ENCODE peak calls at places on chromosomes 6 and 20, in ten cellular contexts. B is heart right ventricle, I is neural progenitor cell, L is fibroblast of mammary gland, S is hepatocyte, Z is upper lobe of right lung, Q is AG04450, X is neural crest cell, E is WTC11, M is fibroblast of pulmonary artery. Y is an unnamed sample.

GRCh38 chr6:449057-449430 is 57.5 kb downstream of the IRF4 start:
- DNase-seq in B (no peak), S (no peak), X (no peak), Q (no peak), M (no peak), L (no peak), Z (no peak), E (no peak), I (no peak), Y (no peak)

GRCh38 chr6:153312633-153313032 is 181.6 kb upstream of the RGS17 start:
- DNase-seq in Z (peak), X (peak), I (peak), E (peak), L (peak), S (peak), Q (no peak), M (peak), B (peak), Y (peak)

GRCh38 chr6:163872335-163872734 is 457.8 kb downstream of the QKI start:
- DNase-seq in S (no peak), I (no peak), E (no peak), Q (peak), M (peak), X (no peak), Z (no peak), L (peak), B (no peak), Y (peak)

GRCh38 chr20:16158976-16159286 is 414.3 kb downstream of the KIF16B start:
- DNase-seq in B (no peak), S (no peak), M (no peak), Z (no peak), E (no peak), Q (no peak), L (no peak), X (no peak), I (no peak), Y (no peak)

GRCh38 chr20:36228809-36229208 is 7.5 kb upstream of the AAR2 start:
- DNase-seq in E (no peak), B (no peak), X (no peak), S (no peak), L (no peak), Q (no peak), I (no peak), M (no peak), Z (no peak), Y (no peak)

GRCh38 chr6:126804255-126805064 is 314.0 kb upstream of the RSPO3 start:
- DNase-seq in L (peak), Q (peak), Z (no peak), S (peak), E (no peak), B (no peak), X (peak), M (peak), I (peak), Y (peak)

GRCh38 chr6:155120034-155120433 is 124.9 kb downstream of the TIAM2 start:
- DNase-seq in X (no peak), Z (no peak), B (no peak), I (peak), L (no peak), Q (no peak), S (no peak), E (peak), M (no peak), Y (no peak)

GRCh38 chr20:64035066-64035932 is 683 bp upstream of the C20orf204 start:
- DNase-seq in E (no peak), Z (peak), L (no peak), Q (no peak), X (no peak), B (no peak), M (no peak), I (no peak), S (no peak), Y (no peak)

GRCh38 chr6:96940322-96940721 is 15.8 kb downstream of the KLHL32 start:
- DNase-seq in M (no peak), Z (no peak), E (no peak), B (no peak), L (no peak), I (no peak), Q (no peak), X (no peak), S (no peak), Y (no peak)

GRCh38 chr6:106519460-106520394 is 109.6 kb downstream of the RTN4IP1 start:
- DNase-seq in I (no peak), L (peak), Z (peak), B (peak), X (no peak), Q (peak), E (no peak), M (peak), S (peak), Y (peak)

GRCh38 chr6:108714774-108715414 is 133.3 kb upstream of the ARMC2 start:
- DNase-seq in S (no peak), Z (no peak), B (no peak), M (no peak), E (no peak), X (no peak), L (peak), Q (no peak), I (no peak), Y (no peak)
- TF ChIP-seq CTCF in S (no peak), Z (peak), B (no peak), M (no peak), E (no peak), X (no peak), L (peak), Q (peak), I (no peak), Y (peak)

GRCh38 chr20:14264869-14265268 is 72.5 kb downstream of the FLRT3 start:
- DNase-seq in L (peak), I (no peak), E (no peak), X (no peak), B (no peak), Z (no peak), Q (no peak), S (peak), M (peak), Y (peak)
- TF ChIP-seq CTCF in L (peak), I (peak), E (no peak), X (peak), B (peak), Z (peak), Q (peak), S (peak), M (peak), Y (peak)

GRCh38 chr6:5260661-5261544 is at the start of the genes FARS2 and LYRM4:
- DNase-seq in E (peak), S (peak), Z (peak), B (peak), I (peak), L (peak), Q (peak), X (peak), M (peak), Y (peak)
- TF ChIP-seq CTCF in E (no peak), S (peak), Z (no peak), B (peak), I (peak), L (peak), Q (peak), X (peak), M (no peak), Y (peak)

GRCh38 chr20:13396826-13397225 is 175.8 kb downstream of the ISM1 start:
- DNase-seq in B (no peak), M (no peak), L (no peak), S (no peak), X (no peak), Q (no peak), E (no peak), Z (no peak), I (no peak), Y (no peak)
- TF ChIP-seq CTCF in B (no peak), M (no peak), L (no peak), S (no peak), X (no peak), Q (no peak), E (no peak), Z (no peak), I (no peak), Y (no peak)

DNA sequence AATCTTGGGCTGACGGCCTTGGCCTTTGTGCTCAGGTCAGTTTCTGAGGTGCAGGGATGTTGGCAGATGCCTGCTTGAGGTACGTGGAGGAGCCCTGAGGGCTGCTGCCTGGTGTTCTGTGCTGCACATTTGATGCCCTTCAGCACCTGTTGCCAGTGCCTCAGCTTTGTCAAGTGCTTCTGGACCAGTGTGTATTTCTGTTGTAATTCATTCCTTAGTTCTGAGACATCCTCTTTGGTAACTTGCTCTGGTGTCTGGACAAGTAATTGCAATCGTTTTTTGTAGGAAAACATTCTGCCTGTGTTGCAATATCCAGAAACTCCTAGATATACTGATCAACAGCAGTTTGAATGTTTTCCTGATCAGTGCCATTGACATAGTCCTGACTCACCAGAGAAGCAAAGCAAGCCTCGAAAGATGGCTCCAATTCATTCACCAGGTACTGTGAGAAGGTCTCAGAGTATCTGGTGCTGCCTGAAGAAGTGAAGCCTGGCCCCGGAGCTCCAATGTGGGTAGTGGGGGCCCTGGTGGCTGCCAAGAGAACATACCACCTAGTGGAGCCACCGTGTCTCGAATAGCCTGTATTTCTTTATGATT is 26.7 kb downstream of the ZNF337 start:
- DNase-seq in M (peak), L (peak), X (no peak), I (peak), Z (no peak), E (peak), B (no peak), S (peak), Q (peak), Y (peak)
- TF ChIP-seq CTCF in M (no peak), L (peak), X (peak), I (peak), Z (no peak), E (no peak), B (no peak), S (peak), Q (peak), Y (peak)

DNA sequence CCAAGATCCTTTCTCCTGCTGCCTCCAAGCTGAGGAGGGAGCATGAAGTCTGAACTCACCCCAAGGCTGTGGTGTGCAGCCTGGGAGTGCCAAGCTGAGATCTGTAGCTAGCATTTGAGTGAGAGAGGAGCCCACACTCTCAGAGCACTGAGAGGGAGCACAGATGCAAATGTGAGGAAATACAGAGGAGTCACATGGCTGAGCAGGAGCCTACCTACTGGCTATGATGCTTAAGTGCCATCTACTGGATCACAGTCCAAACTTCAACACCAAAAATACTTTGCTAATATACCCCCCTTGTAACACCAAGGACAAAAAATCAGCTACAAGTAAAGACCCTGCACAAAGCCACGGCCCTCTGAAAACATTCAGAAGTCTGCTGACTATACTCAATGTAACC is 94.4 kb upstream of the IMPG1 start:
- DNase-seq in L (no peak), M (no peak), E (no peak), S (no peak), I (no peak), Q (no peak), Z (no peak), X (no peak), B (no peak), Y (no peak)
- TF ChIP-seq CTCF in L (no peak), M (no peak), E (no peak), S (no peak), I (peak), Q (no peak), Z (no peak), X (no peak), B (no peak), Y (no peak)

GRCh38 chr6:3001773-3002293 is 2.1 kb downstream of the NQO2 start:
- DNase-seq in Z (no peak), I (peak), M (peak), S (peak), L (peak), Q (no peak), B (no peak), E (no peak), X (no peak), Y (no peak)

GRCh38 chr6:2999005-2999620 is 581 bp upstream of the NQO2 start:
- DNase-seq in Q (no peak), I (no peak), E (no peak), L (peak), X (no peak), B (no peak), S (peak), M (peak), Z (no peak), Y (no peak)

GRCh38 chr6:3001146-3001772 is 1.6 kb downstream of the NQO2 start:
- DNase-seq in Z (no peak), E (no peak), Q (no peak), S (no peak), L (no peak), B (no peak), I (no peak), M (no peak), X (no peak), Y (no peak)

GRCh38 chr6:3005077-3005476 is 5.4 kb downstream of the NQO2 start:
- DNase-seq in I (no peak), E (no peak), S (no peak), M (no peak), Z (no peak), Q (no peak), L (no peak), X (no peak), B (no peak), Y (no peak)

DNA sequence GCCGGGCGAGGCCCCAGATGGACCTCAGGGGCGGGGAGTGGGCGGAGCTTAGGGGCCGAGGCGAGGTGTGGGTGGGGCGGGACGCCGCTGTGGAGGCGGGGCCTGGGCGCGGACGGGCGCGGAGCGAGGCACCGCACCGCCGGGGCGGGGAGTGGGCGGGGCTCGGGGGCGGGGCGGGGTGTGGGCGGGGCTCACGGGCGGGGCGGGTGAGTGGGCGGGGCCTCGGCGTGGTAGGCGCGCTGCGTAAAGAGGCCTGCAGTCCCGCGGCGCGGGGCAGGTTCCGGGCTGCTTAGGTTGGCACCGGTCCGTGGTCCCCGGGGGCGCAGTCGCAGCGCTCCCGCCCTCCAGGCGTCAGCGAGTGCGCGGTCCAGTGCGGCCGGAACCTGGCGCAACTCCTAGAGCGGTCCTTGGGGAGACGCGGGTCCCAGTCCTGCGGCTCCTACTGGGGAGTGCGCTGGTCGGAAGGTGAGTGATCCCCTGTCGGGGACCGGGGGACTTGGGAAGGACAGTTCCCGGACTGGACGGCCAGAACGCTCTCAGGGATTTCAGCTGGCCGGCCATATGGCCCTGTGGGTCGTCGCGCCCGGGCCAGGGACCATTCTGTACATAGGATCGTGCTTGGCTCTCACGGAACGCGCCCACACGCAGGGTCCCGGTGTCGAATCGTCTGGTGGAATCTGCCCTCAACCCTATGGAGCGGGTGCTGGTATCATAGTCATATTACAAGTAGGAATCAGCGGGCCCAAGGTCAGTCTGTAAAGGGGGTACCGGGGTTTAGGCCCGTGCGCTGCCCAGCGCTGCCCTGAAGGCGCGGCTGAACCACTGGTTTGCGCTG is at the start of gene NQO2:
- DNase-seq in E (peak), S (peak), I (peak), B (peak), Q (peak), X (peak), L (peak), Z (peak), M (peak), Y (no peak)
- TF ChIP-seq CTCF in E (no peak), S (no peak), I (no peak), B (no peak), Q (no peak), X (no peak), L (no peak), Z (no peak), M (no peak), Y (no peak)

DNA sequence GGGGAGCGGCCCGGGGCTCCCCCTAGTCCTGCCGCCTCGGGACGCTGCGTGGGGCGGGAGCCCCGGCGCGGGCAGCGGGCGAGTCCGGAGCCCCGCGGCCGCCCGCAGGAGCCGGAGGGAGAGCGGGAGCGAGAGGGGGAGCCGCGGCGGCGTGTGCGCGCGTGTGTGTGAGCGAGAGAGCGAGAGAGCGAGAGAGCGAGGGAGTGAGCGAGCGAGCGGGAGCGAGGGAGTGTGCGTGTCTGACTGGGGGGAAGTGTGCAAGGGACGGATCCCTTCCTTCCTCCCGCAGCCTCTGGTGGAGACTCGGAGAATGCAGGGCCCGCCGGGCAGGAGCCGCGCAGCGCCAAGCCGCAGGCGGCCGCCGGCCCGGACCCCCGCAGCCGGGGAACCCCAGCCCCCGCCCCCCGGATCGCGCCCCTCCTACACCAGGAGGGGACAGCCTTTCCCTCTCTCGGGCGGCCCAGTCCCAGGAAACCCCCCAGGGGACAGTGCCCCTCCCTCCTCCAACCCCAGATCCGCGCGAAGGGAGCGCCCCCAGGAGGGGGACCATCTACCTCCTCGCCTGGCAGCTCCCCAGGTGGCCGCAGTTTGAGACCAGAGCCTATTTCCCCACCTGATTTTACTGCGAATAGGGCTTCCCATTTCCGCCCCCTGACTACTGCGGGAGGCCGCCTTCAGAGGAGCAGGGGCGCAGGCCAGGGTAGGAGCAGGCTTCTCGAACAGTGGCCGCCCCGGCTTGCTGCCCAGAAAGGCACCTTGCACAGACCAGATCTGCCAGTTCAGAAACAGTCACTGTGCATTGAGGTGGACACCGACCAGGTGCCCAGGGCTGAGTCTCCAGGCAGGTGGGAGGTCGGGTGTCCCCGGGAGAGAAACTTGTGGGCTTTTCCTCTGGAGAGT is at the start of gene CDH22:
- DNase-seq in S (peak), E (peak), Q (no peak), L (peak), X (peak), Z (no peak), I (peak), B (peak), M (peak), Y (no peak)
- TF ChIP-seq CTCF in S (peak), E (peak), Q (peak), L (no peak), X (peak), Z (peak), I (peak), B (peak), M (peak), Y (peak)